ENCODE peak calls at places on chromosomes 2 and 18, in nine cellular contexts. J, O, D, Q, Z, V, G, I and U are unnamed samples.

GRCh38 chr2:225399509-225399908 is at the start of gene NYAP2:
- DNase-seq in V (no peak), O (no peak), D (peak), I (no peak), Z (no peak), G (peak), Q (no peak), J (no peak), U (no peak)

GRCh38 chr2:36549063-36549662 is 48.8 kb downstream of the FEZ2 start:
- DNase-seq in Q (peak), I (no peak), Z (no peak), D (no peak), O (peak), J (no peak), V (no peak), G (no peak), U (no peak)

GRCh38 chr2:47452761-47453160 is 49.8 kb downstream of the MSH2 start:
- DNase-seq in G (no peak), J (no peak), I (no peak), D (no peak), O (no peak), Q (peak), V (no peak), Z (no peak), U (no peak)

GRCh38 chr2:29940706-29941105 is 19.3 kb upstream of the ALK start:
- DNase-seq in V (no peak), Z (no peak), J (no peak), O (no peak), Q (no peak), I (no peak), D (no peak), G (no peak), U (no peak)

GRCh38 chr2:132670961-132671781 is 1.2 kb upstream of the LYPD1 start:
- DNase-seq in J (no peak), Z (no peak), G (no peak), D (peak), V (no peak), I (no peak), O (no peak), Q (peak), U (peak)

GRCh38 chr2:8567469-8568108 is 114.3 kb upstream of the ID2 start:
- DNase-seq in D (no peak), V (no peak), O (no peak), Q (no peak), G (peak), J (no peak), I (no peak), Z (no peak), U (no peak)

GRCh38 chr2:47357475-47357874 is 45.5 kb upstream of the MSH2 start:
- DNase-seq in O (no peak), D (peak), I (no peak), Q (peak), J (no peak), V (no peak), G (no peak), Z (no peak), U (no peak)

GRCh38 chr18:2173464-2173863 is 397.8 kb downstream of the METTL4 start:
- DNase-seq in D (peak), Z (no peak), I (peak), G (no peak), O (no peak), V (no peak), Q (peak), J (no peak), U (peak)

GRCh38 chr2:120743657-120744056 is 8.0 kb downstream of the GLI2 start:
- DNase-seq in G (no peak), J (no peak), D (no peak), Z (no peak), I (no peak), V (no peak), Q (no peak), O (no peak), U (no peak)

GRCh38 chr18:63979409-63979908 is 9.6 kb downstream of the SERPINB8 start:
- DNase-seq in O (peak), V (peak), Q (peak), G (peak), I (peak), D (peak), Z (peak), J (no peak), U (no peak)

GRCh38 chr2:194723446-194723845 is 933.6 kb upstream of the SLC39A10 start:
- DNase-seq in Q (no peak), G (no peak), V (no peak), Z (no peak), J (no peak), O (no peak), I (no peak), D (no peak), U (no peak)

GRCh38 chr2:209913786-209914185 is 88.7 kb upstream of the RPE start:
- DNase-seq in G (no peak), Q (no peak), I (no peak), O (no peak), V (no peak), J (no peak), D (peak), Z (no peak), U (no peak)

GRCh38 chr2:47269316-47270232 is 114.5 kb upstream of the STPG4 start:
- DNase-seq in V (no peak), D (no peak), Q (peak), I (peak), G (no peak), Z (no peak), O (no peak), J (no peak), U (peak)

GRCh38 chr2:134926231-134926931 is 7.8 kb downstream of the CCNT2 start:
- DNase-seq in V (no peak), O (no peak), Z (no peak), I (no peak), D (no peak), J (no peak), G (no peak), Q (peak), U (no peak)

GRCh38 chr2:176177580-176178270 is 10.7 kb upstream of the HOXD1 start:
- DNase-seq in G (no peak), I (no peak), V (no peak), D (peak), Q (no peak), O (no peak), Z (no peak), J (no peak), U (no peak)

GRCh38 chr18:3821524-3821923 is 371.6 kb downstream of the TGIF1 start:
- DNase-seq in D (peak), Q (no peak), G (peak), O (no peak), I (no peak), V (no peak), J (no peak), Z (no peak), U (no peak)